ENCODE peak calls at places on chromosome 1, in ten cellular contexts. S is NCI-H1105; W is aorta; H is RPMI8226; G is T-helper 9 cell; P is activated naive CD4-positive, alpha-beta T cell treated with anti-CD3 and anti-CD28 coated beads, Interleukin-2, amount 50 U/mL, for 16 hours; L is ELR; C is activated T-cell treated with anti-CD3 and anti-CD28 coated beads for 4 hours; N is BE2C; M is stimulated activated CD4-positive, alpha-beta T cell treated with anti-CD3 and anti-CD28 coated beads, Interleukin-1b, Interleukin-23, amount 100 ng/mL, for 1 hour. K is an unnamed sample.

GRCh38 chr1:46486432-46487015 is 3.1 kb upstream of the DMBX1 start:
- DNase-seq in H (no peak), C (no peak), L (no peak), P (no peak), W (peak), M (no peak), G (no peak), S (no peak), N (no peak), K (no peak)

GRCh38 chr1:24903011-24903461 is 27.0 kb downstream of the RUNX3 start:
- DNase-seq in W (peak), G (no peak), S (no peak), P (peak), C (no peak), L (no peak), N (no peak), H (no peak), M (no peak), K (no peak)

GRCh38 chr1:201566529-201566823 is 27.5 kb downstream of the NAV1 start:
- DNase-seq in M (no peak), G (no peak), L (no peak), P (no peak), C (no peak), H (no peak), W (no peak), N (no peak), S (no peak), K (no peak)

GRCh38 chr1:41097105-41097504 is 75.6 kb upstream of the SLFNL1 start:
- DNase-seq in C (no peak), L (no peak), M (no peak), G (no peak), P (no peak), N (no peak), S (no peak), H (no peak), W (no peak), K (no peak)

GRCh38 chr1:94723899-94724298 is 96.3 kb upstream of the SLC44A3 start:
- DNase-seq in C (no peak), S (no peak), N (no peak), G (no peak), L (peak), M (no peak), W (no peak), H (no peak), P (no peak), K (no peak)

GRCh38 chr1:231420959-231421615 is 1.0 kb downstream of the EGLN1 start:
- DNase-seq in N (peak), P (peak), L (peak), G (peak), C (peak), H (peak), M (no peak), W (peak), S (peak), K (no peak)

GRCh38 chr1:172609528-172609927 is 49.4 kb upstream of the FASLG start:
- DNase-seq in W (no peak), L (peak), M (no peak), P (no peak), G (no peak), S (no peak), N (no peak), H (no peak), C (no peak), K (no peak)

GRCh38 chr1:77279929-77280328 is 1.9 kb upstream of the AK5 start:
- DNase-seq in G (no peak), W (no peak), M (no peak), C (no peak), N (no peak), L (no peak), S (no peak), P (no peak), H (no peak), K (no peak)

GRCh38 chr1:84367219-84367618 is 31.1 kb upstream of the DNASE2B start:
- DNase-seq in C (no peak), P (no peak), S (no peak), N (no peak), W (no peak), L (no peak), M (no peak), G (no peak), H (no peak), K (peak)

GRCh38 chr1:230186003-230186863 is 119.2 kb downstream of the GALNT2 start:
- DNase-seq in N (no peak), S (peak), W (no peak), G (no peak), L (peak), M (no peak), P (no peak), H (no peak), C (no peak), K (peak)